ENCODE peak calls at places on chromosome X, in eight cellular contexts. N is HS-5; T is activated naive CD8-positive, alpha-beta T cell treated with anti-CD3 and anti-CD28 coated beads for 36 hours; K is B cell; D is CD8-positive, alpha-beta T cell; G is activated T-cell treated with anti-CD3 and anti-CD28 coated beads, Interleukin-2, amount 50 U/mL, for 72 hours; I is HEK293T; F is central memory CD4-positive, alpha-beta T cell. M is an unnamed sample.

GRCh38 chrX:68429216-68429615 is 4.1 kb downstream of the OPHN1 start:
- DNase-seq in G (no peak), I (no peak), K (no peak), N (no peak), T (no peak), D (no peak), F (no peak), M (no peak)

GRCh38 chrX:53254570-53255461 is 26.6 kb downstream of the IQSEC2 start:
- DNase-seq in D (no peak), N (no peak), I (no peak), G (no peak), K (no peak), T (no peak), F (no peak), M (no peak)

GRCh38 chrX:15468036-15468435 is 25.1 kb downstream of the PIR start:
- DNase-seq in D (no peak), N (peak; percentile 37), I (peak; percentile 35), T (no peak), F (no peak), K (no peak), G (no peak), M (no peak)

GRCh38 chrX:39459204-39459603 is 638.6 kb downstream of the BCOR start:
- DNase-seq in T (no peak), N (no peak), F (no peak), I (no peak), K (no peak), D (no peak), G (no peak), M (no peak)

GRCh38 chrX:103878466-103879151 is 46.6 kb upstream of the RAB9B start:
- DNase-seq in F (no peak), G (no peak), I (no peak), D (no peak), K (no peak), N (peak; percentile 49), T (no peak), M (no peak)

GRCh38 chrX:53303195-53303594 is 21.8 kb upstream of the IQSEC2 start:
- DNase-seq in D (no peak), T (no peak), I (no peak), G (no peak), N (no peak), K (no peak), F (no peak), M (no peak)

GRCh38 chrX:104195489-104196084 is 29.3 kb downstream of the FAM199X start:
- DNase-seq in F (peak; percentile 18), D (no peak), N (no peak), I (peak; percentile 54), T (no peak), G (peak; percentile 3), K (peak; percentile 22), M (peak; percentile 13)

GRCh38 chrX:110614596-110614995 is 181.0 kb downstream of the CHRDL1 start:
- DNase-seq in T (no peak), N (no peak), G (no peak), D (no peak), F (no peak), K (no peak), I (no peak), M (no peak)

GRCh38 chrX:132855760-132856341 is 102.6 kb downstream of the HS6ST2 start:
- DNase-seq in T (no peak), N (no peak), G (no peak), I (no peak), D (no peak), F (no peak), K (no peak), M (peak; percentile 2)

GRCh38 chrX:151680805-151681204 is 14.5 kb upstream of the PRRG3 start:
- DNase-seq in G (peak; percentile 70), F (peak; percentile 5), N (peak; percentile 3), K (no peak), I (peak; percentile 70), T (peak; percentile 30), D (peak; percentile 51), M (peak; percentile 15)

GRCh38 chrX:134692233-134692632 is 34.0 kb upstream of the PLAC1 start:
- DNase-seq in D (no peak), K (no peak), T (no peak), I (no peak), F (no peak), N (no peak), G (no peak), M (no peak)

GRCh38 chrX:113212052-113212451 is 371.4 kb upstream of the AMOT start:
- DNase-seq in T (no peak), F (no peak), D (no peak), N (no peak), I (no peak), G (no peak), K (no peak), M (no peak)

GRCh38 chrX:16191605-16192004 is 24.3 kb downstream of the MAGEB17 start:
- DNase-seq in N (no peak), T (no peak), D (no peak), F (no peak), K (no peak), G (no peak), I (no peak), M (no peak)

GRCh38 chrX:118497180-118497814 is 1.7 kb downstream of the DOCK11 start:
- DNase-seq in K (no peak), N (no peak), I (no peak), G (peak; percentile 8), F (peak; percentile 34), T (peak; percentile 16), D (peak; percentile 30), M (no peak)

GRCh38 chrX:23554304-23554703 is 113.0 kb upstream of the PRDX4 start:
- DNase-seq in G (no peak), N (peak; percentile 5), I (peak; percentile 26), K (no peak), F (no peak), T (no peak), D (no peak), M (peak; percentile 6)

GRCh38 chrX:9538544-9539045 is 73.7 kb downstream of the TBL1X start:
- DNase-seq in I (no peak), T (no peak), F (no peak), K (no peak), G (no peak), N (no peak), D (no peak), M (no peak)

GRCh38 chrX:133923113-133923512 is 62.3 kb downstream of the GPC3 start:
- DNase-seq in F (peak; percentile 13), D (peak; percentile 11), K (no peak), N (no peak), I (no peak), T (peak; percentile 1), G (peak; percentile 12), M (no peak)

GRCh38 chrX:132821974-132822633 is 136.3 kb downstream of the HS6ST2 start:
- DNase-seq in I (no peak), G (no peak), T (no peak), K (no peak), D (no peak), N (no peak), F (no peak), M (no peak)

GRCh38 chrX:16138108-16138427 is 14.7 kb downstream of the GRPR start:
- DNase-seq in T (no peak), N (no peak), I (peak; percentile 12), K (no peak), G (no peak), D (no peak), F (no peak), M (peak; percentile 25)

GRCh38 chrX:15350329-15350996 is 15.1 kb upstream of the PIGA start:
- DNase-seq in G (no peak), T (no peak), K (no peak), F (no peak), N (no peak), I (no peak), D (no peak), M (no peak)

GRCh38 chrX:111511477-111511876 is at the start of gene SERTM2:
- DNase-seq in F (no peak), G (no peak), T (no peak), N (no peak), K (no peak), D (no peak), I (no peak), M (no peak)

GRCh38 chrX:38041237-38041636 is 34.9 kb downstream of the SYTL5 start:
- DNase-seq in G (no peak), K (no peak), F (no peak), N (no peak), D (no peak), I (no peak), T (no peak), M (no peak)

GRCh38 chrX:69361286-69361926 is 142.7 kb upstream of the NALF2 start:
- DNase-seq in I (no peak), K (no peak), F (no peak), T (no peak), D (no peak), N (peak; percentile 32), G (no peak), M (no peak)

GRCh38 chrX:139890991-139891700 is 41.7 kb downstream of the ATP11C start:
- DNase-seq in G (no peak), F (no peak), N (peak; percentile 63), I (no peak), D (no peak), K (no peak), T (no peak), M (no peak)

GRCh38 chrX:126165721-126166401 is at the start of gene DCAF12L2:
- DNase-seq in G (no peak), T (peak; percentile 5), I (no peak), K (peak; percentile 27), D (no peak), F (no peak), N (no peak), M (no peak)

GRCh38 chrX:148572332-148572731 is 71.9 kb downstream of the AFF2 start:
- DNase-seq in G (no peak), D (no peak), I (no peak), F (no peak), N (no peak), T (no peak), K (no peak), M (no peak)

GRCh38 chrX:74422576-74423288 is 1.4 kb downstream of the SLC16A2 start:
- DNase-seq in F (no peak), T (no peak), N (no peak), D (no peak), G (peak; percentile 15), I (peak; percentile 58), K (peak; percentile 63), M (peak; percentile 11)

GRCh38 chrX:7927259-7928167 is at the start of gene PNPLA4:
- DNase-seq in D (peak; percentile 75), I (peak; percentile 6), K (peak; percentile 82), T (peak; percentile 83), G (peak; percentile 92), F (peak; percentile 86), N (peak; percentile 64), M (peak; percentile 97)

GRCh38 chrX:153725832-153726285 is 1.2 kb downstream of the ABCD1 start:
- DNase-seq in K (no peak), N (no peak), F (no peak), G (no peak), T (no peak), D (no peak), I (no peak), M (peak; percentile 26)

GRCh38 chrX:150692837-150693781 is at the start of gene MTMR1:
- DNase-seq in G (peak; percentile 47), F (peak; percentile 54), D (peak; percentile 49), I (peak; percentile 70), T (peak; percentile 64), K (peak; percentile 87), N (no peak), M (peak; percentile 58)

GRCh38 chrX:24081661-24082154 is 27.0 kb downstream of the EIF2S3 start:
- DNase-seq in K (no peak), F (peak; percentile 34), D (peak; percentile 35), N (no peak), I (peak; percentile 38), T (peak; percentile 52), G (peak; percentile 72), M (peak; percentile 49)

GRCh38 chrX:43655961-43656494 is at the start of gene MAOA:
- DNase-seq in K (no peak), F (no peak), N (no peak), G (peak; percentile 40), T (peak; percentile 18), D (peak; percentile 38), I (no peak), M (no peak)

GRCh38 chrX:123322531-123322930 is 138.5 kb downstream of the GRIA3 start:
- DNase-seq in G (no peak), N (no peak), T (no peak), D (no peak), I (no peak), K (no peak), F (no peak), M (no peak)